ENCODE peak calls at places on chromosomes 6 and 20, in five cellular contexts. One of them, this sample, is unnamed.

GRCh38 chr6:116992546-116992945 is 115.5 kb downstream of the RFX6 start:
- DNase-seq in heart right ventricle: no peak
- DNase-seq in dorsolateral prefrontal cortex: no peak
- DNase-seq in BJ: no peak
- DNase-seq in HFF-Myc: no peak
- DNase-seq in this sample: no peak

GRCh38 chr20:36784900-36785299 is 11.3 kb upstream of the DSN1 start:
- DNase-seq in heart right ventricle: peak
- DNase-seq in dorsolateral prefrontal cortex: no peak
- DNase-seq in BJ: no peak
- DNase-seq in HFF-Myc: no peak
- DNase-seq in this sample: no peak

GRCh38 chr20:19462491-19462890 is 250.0 kb downstream of the SLC24A3 start:
- DNase-seq in heart right ventricle: no peak
- DNase-seq in dorsolateral prefrontal cortex: no peak
- DNase-seq in BJ: no peak
- DNase-seq in HFF-Myc: no peak
- DNase-seq in this sample: no peak

GRCh38 chr20:44209691-44210421 is 715 bp downstream of the OSER1 start:
- DNase-seq in heart right ventricle: no peak
- DNase-seq in dorsolateral prefrontal cortex: no peak
- DNase-seq in BJ: no peak
- DNase-seq in HFF-Myc: no peak
- DNase-seq in this sample: no peak

GRCh38 chr20:53352727-53353440 is 240.8 kb downstream of the ZNF217 start:
- DNase-seq in heart right ventricle: no peak
- DNase-seq in dorsolateral prefrontal cortex: no peak
- DNase-seq in BJ: no peak
- DNase-seq in HFF-Myc: no peak
- DNase-seq in this sample: no peak

GRCh38 chr6:148887181-148887580 is 140.4 kb downstream of the UST start:
- DNase-seq in heart right ventricle: no peak
- DNase-seq in dorsolateral prefrontal cortex: no peak
- DNase-seq in BJ: no peak
- DNase-seq in HFF-Myc: no peak
- DNase-seq in this sample: no peak

GRCh38 chr20:1392443-1392692 is 486 bp downstream of the FKBP1A start:
- DNase-seq in heart right ventricle: no peak
- DNase-seq in dorsolateral prefrontal cortex: no peak
- DNase-seq in BJ: no peak
- DNase-seq in HFF-Myc: no peak
- DNase-seq in this sample: no peak

GRCh38 chr20:62716198-62716940 is 7.7 kb downstream of the NTSR1 start:
- DNase-seq in heart right ventricle: no peak
- DNase-seq in dorsolateral prefrontal cortex: no peak
- DNase-seq in BJ: no peak
- DNase-seq in HFF-Myc: no peak
- DNase-seq in this sample: no peak

GRCh38 chr6:26172496-26172958 is 85.3 kb downstream of the HFE start:
- DNase-seq in heart right ventricle: no peak
- DNase-seq in dorsolateral prefrontal cortex: no peak
- DNase-seq in BJ: no peak
- DNase-seq in HFF-Myc: no peak
- DNase-seq in this sample: no peak

GRCh38 chr6:118808794-118809668 is 84.9 kb upstream of the ASF1A start:
- DNase-seq in heart right ventricle: no peak
- DNase-seq in dorsolateral prefrontal cortex: no peak
- DNase-seq in BJ: no peak
- DNase-seq in HFF-Myc: no peak
- DNase-seq in this sample: no peak

GRCh38 chr20:62808211-62808865 is 3.7 kb downstream of the OGFR start:
- DNase-seq in heart right ventricle: peak
- DNase-seq in dorsolateral prefrontal cortex: peak
- DNase-seq in BJ: no peak
- DNase-seq in HFF-Myc: no peak
- DNase-seq in this sample: no peak

GRCh38 chr6:118419448-118420394 is 128.4 kb upstream of the PLN start:
- DNase-seq in heart right ventricle: no peak
- DNase-seq in dorsolateral prefrontal cortex: no peak
- DNase-seq in BJ: no peak
- DNase-seq in HFF-Myc: no peak
- DNase-seq in this sample: no peak

GRCh38 chr20:62065669-62066338 is at the start of gene TAF4:
- DNase-seq in heart right ventricle: peak
- DNase-seq in dorsolateral prefrontal cortex: peak
- DNase-seq in BJ: no peak
- DNase-seq in HFF-Myc: no peak
- DNase-seq in this sample: no peak

GRCh38 chr6:41039060-41039998 is at the start of gene UNC5CL:
- DNase-seq in heart right ventricle: no peak
- DNase-seq in dorsolateral prefrontal cortex: no peak
- DNase-seq in BJ: no peak
- DNase-seq in HFF-Myc: no peak
- DNase-seq in this sample: no peak

GRCh38 chr6:4067673-4068072 is 11.3 kb downstream of the FAM217A start:
- DNase-seq in heart right ventricle: no peak
- DNase-seq in dorsolateral prefrontal cortex: no peak
- DNase-seq in BJ: no peak
- DNase-seq in HFF-Myc: no peak
- DNase-seq in this sample: no peak

GRCh38 chr6:13465734-13466133 is 21.7 kb downstream of the GFOD1 start:
- DNase-seq in heart right ventricle: no peak
- DNase-seq in dorsolateral prefrontal cortex: no peak
- DNase-seq in BJ: no peak
- DNase-seq in HFF-Myc: no peak
- DNase-seq in this sample: no peak

GRCh38 chr6:39819676-39820075 is 27.5 kb downstream of the DAAM2 start:
- DNase-seq in heart right ventricle: no peak
- DNase-seq in dorsolateral prefrontal cortex: no peak
- DNase-seq in BJ: no peak
- DNase-seq in HFF-Myc: no peak
- DNase-seq in this sample: no peak

GRCh38 chr6:11522819-11523218 is 14.7 kb upstream of the TMEM170B start:
- DNase-seq in heart right ventricle: no peak
- DNase-seq in dorsolateral prefrontal cortex: no peak
- DNase-seq in BJ: no peak
- DNase-seq in HFF-Myc: no peak
- DNase-seq in this sample: no peak

GRCh38 chr6:166355552-166355951 is 13.2 kb upstream of the SFT2D1 start:
- DNase-seq in heart right ventricle: no peak
- DNase-seq in dorsolateral prefrontal cortex: no peak
- DNase-seq in BJ: no peak
- DNase-seq in HFF-Myc: no peak
- DNase-seq in this sample: no peak

GRCh38 chr6:116568111-116568510 is 3.2 kb upstream of the RWDD1 start:
- DNase-seq in heart right ventricle: no peak
- DNase-seq in dorsolateral prefrontal cortex: no peak
- DNase-seq in BJ: no peak
- DNase-seq in HFF-Myc: no peak
- DNase-seq in this sample: peak

GRCh38 chr20:40532103-40532502 is 156.9 kb downstream of the MAFB start:
- DNase-seq in heart right ventricle: no peak
- DNase-seq in dorsolateral prefrontal cortex: no peak
- DNase-seq in BJ: no peak
- DNase-seq in HFF-Myc: no peak
- DNase-seq in this sample: no peak

GRCh38 chr6:17381429-17382147 is 11.8 kb upstream of the CAP2 start:
- DNase-seq in heart right ventricle: no peak
- DNase-seq in dorsolateral prefrontal cortex: peak
- DNase-seq in BJ: no peak
- DNase-seq in HFF-Myc: no peak
- DNase-seq in this sample: peak

GRCh38 chr6:69735029-69735428 is 61.8 kb downstream of the LMBRD1 start:
- DNase-seq in heart right ventricle: no peak
- DNase-seq in dorsolateral prefrontal cortex: no peak
- DNase-seq in BJ: no peak
- DNase-seq in HFF-Myc: no peak
- DNase-seq in this sample: no peak

GRCh38 chr20:1397710-1398109 is 4.9 kb upstream of the FKBP1A start:
- DNase-seq in heart right ventricle: no peak
- DNase-seq in dorsolateral prefrontal cortex: no peak
- DNase-seq in BJ: no peak
- DNase-seq in HFF-Myc: no peak
- DNase-seq in this sample: no peak

DNA sequence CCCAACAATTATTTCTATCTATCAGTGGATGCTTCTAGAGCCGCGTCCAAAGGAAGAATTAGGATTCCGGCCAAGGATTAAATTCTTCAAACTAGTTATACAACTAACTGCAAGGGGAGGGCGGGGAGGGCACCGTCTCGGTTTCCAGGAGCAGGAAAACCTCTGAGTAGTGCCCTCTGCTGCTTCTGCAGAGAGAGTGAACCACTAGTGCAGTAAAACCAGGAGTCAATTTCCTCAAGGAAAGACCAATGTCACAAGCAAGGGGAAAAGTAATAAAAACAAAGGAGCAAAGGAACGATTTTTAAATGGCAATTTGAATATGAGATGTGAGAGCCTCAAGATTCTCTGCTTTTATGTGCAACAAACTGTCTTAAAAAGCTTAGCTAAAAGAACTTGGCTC is 16.5 kb upstream of the UBE2J1 start:
- DNase-seq in heart right ventricle: peak
- DNase-seq in dorsolateral prefrontal cortex: no peak
- DNase-seq in BJ: no peak
- DNase-seq in HFF-Myc: no peak
- DNase-seq in this sample: no peak
- TF ChIP-seq CTCF in heart right ventricle: peak
- TF ChIP-seq CTCF in dorsolateral prefrontal cortex: no peak
- TF ChIP-seq CTCF in BJ: peak
- TF ChIP-seq CTCF in HFF-Myc: peak
- TF ChIP-seq CTCF in this sample: peak

GRCh38 chr6:710601-711571 is 17.9 kb upstream of the EXOC2 start:
- DNase-seq in heart right ventricle: peak
- DNase-seq in dorsolateral prefrontal cortex: peak
- DNase-seq in BJ: no peak
- DNase-seq in HFF-Myc: no peak
- DNase-seq in this sample: peak
- TF ChIP-seq CTCF in heart right ventricle: no peak
- TF ChIP-seq CTCF in dorsolateral prefrontal cortex: no peak
- TF ChIP-seq CTCF in BJ: no peak
- TF ChIP-seq CTCF in HFF-Myc: no peak
- TF ChIP-seq CTCF in this sample: no peak

DNA sequence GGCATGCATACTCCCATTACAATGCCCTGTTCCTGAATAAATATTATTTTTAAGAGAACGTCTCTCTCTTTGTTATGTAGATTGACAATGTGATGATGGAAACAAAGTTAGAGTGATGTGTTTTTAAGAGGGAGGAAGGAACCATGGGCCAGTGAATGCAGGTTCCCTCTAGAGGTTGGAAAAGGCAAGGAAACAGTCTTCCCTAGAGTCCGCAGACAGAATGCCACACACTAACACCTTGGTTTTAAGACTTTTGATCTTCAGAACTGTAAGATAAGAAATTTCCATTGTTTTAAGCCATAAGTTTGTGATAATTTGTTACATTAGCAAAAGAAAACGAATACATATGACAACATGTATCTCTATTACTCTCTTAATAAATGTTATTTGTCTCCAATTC is 4.7 kb upstream of the CENPW start:
- DNase-seq in heart right ventricle: no peak
- DNase-seq in dorsolateral prefrontal cortex: no peak
- DNase-seq in BJ: no peak
- DNase-seq in HFF-Myc: no peak
- DNase-seq in this sample: no peak
- TF ChIP-seq CTCF in heart right ventricle: no peak
- TF ChIP-seq CTCF in dorsolateral prefrontal cortex: no peak
- TF ChIP-seq CTCF in BJ: no peak
- TF ChIP-seq CTCF in HFF-Myc: peak
- TF ChIP-seq CTCF in this sample: no peak

DNA sequence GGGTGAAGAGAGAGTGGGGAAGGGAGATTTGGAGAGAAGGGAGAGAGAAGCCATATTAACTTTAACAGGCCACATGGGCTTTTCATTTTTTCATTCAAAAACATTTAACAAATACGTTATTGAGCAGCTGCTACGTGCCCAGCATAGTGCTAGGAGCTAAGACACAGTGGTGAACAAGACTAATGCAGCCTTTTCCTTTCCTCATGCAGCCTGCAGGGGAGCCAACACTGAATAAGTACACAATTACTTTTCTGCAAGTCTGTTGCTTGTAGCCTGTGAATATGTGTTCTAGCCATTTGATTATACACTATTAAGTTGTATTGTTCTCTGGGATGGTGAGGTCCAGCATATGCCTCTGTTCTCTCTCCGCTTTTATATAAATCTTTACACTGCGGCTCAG is 1.9 kb upstream of the BLOC1S5 start:
- DNase-seq in heart right ventricle: no peak
- DNase-seq in dorsolateral prefrontal cortex: no peak
- DNase-seq in BJ: no peak
- DNase-seq in HFF-Myc: no peak
- DNase-seq in this sample: no peak
- TF ChIP-seq CTCF in heart right ventricle: no peak
- TF ChIP-seq CTCF in dorsolateral prefrontal cortex: no peak
- TF ChIP-seq CTCF in BJ: no peak
- TF ChIP-seq CTCF in HFF-Myc: no peak
- TF ChIP-seq CTCF in this sample: no peak

GRCh38 chr6:28336284-28337024 is 506 bp upstream of the ZSCAN31 start:
- DNase-seq in heart right ventricle: peak
- DNase-seq in dorsolateral prefrontal cortex: no peak
- DNase-seq in BJ: no peak
- DNase-seq in HFF-Myc: peak
- DNase-seq in this sample: no peak
- TF ChIP-seq CTCF in heart right ventricle: no peak
- TF ChIP-seq CTCF in dorsolateral prefrontal cortex: no peak
- TF ChIP-seq CTCF in BJ: no peak
- TF ChIP-seq CTCF in HFF-Myc: no peak
- TF ChIP-seq CTCF in this sample: no peak

DNA sequence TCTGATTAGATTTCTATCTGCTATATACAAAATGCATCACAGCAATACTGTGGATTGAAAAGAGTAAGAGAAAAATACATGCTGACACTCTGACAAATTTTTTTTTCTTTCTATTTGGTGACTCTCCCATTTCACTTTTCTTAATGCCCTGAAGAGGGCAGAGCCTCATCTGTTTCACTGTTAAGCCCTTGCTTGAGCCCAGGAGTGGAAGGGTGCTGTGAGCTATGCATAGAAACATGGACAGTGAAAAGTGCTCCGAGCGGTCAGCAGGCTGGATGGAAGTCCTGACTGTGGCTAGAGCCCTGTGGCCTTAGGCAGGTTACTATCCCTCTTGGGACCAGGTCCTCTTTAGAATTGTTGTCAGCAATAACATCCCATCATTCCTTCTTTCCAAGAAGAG is 17.4 kb upstream of the CSE1L start:
- DNase-seq in heart right ventricle: no peak
- DNase-seq in dorsolateral prefrontal cortex: no peak
- DNase-seq in BJ: no peak
- DNase-seq in HFF-Myc: no peak
- DNase-seq in this sample: no peak
- TF ChIP-seq CTCF in heart right ventricle: no peak
- TF ChIP-seq CTCF in dorsolateral prefrontal cortex: peak
- TF ChIP-seq CTCF in BJ: peak
- TF ChIP-seq CTCF in HFF-Myc: peak
- TF ChIP-seq CTCF in this sample: no peak

GRCh38 chr6:134980846-134981245 is 30.9 kb upstream of the ALDH8A1 start:
- DNase-seq in heart right ventricle: no peak
- DNase-seq in dorsolateral prefrontal cortex: no peak
- DNase-seq in BJ: no peak
- DNase-seq in HFF-Myc: no peak
- DNase-seq in this sample: no peak
- TF ChIP-seq CTCF in heart right ventricle: no peak
- TF ChIP-seq CTCF in dorsolateral prefrontal cortex: no peak
- TF ChIP-seq CTCF in BJ: no peak
- TF ChIP-seq CTCF in HFF-Myc: no peak
- TF ChIP-seq CTCF in this sample: no peak